ENCODE peak calls at places on chromosomes 7 and 10, in eight cellular contexts. T is CD8-positive, alpha-beta T cell; F is naive thymus-derived CD8-positive, alpha-beta T cell; V is choroid plexus epithelial cell; L is mucosa of gallbladder; A is cerebellar cortex; S is DMS79; Y is lower lobe of right lung. K is an unnamed sample.

GRCh38 chr7:48109848-48110663 is 21.0 kb downstream of the UPP1 start:
- DNase-seq in T (peak), F (peak), V (peak), L (peak), A (peak), S (no peak), Y (peak), K (peak)

GRCh38 chr10:30491204-30491603 is 57.2 kb downstream of the MAP3K8 start:
- DNase-seq in T (no peak), F (no peak), V (peak), L (no peak), A (no peak), S (no peak), Y (no peak), K (no peak)

GRCh38 chr7:64946772-64947171 is 43.7 kb downstream of the ZNF273 start:
- DNase-seq in T (no peak), F (no peak), V (no peak), L (no peak), A (no peak), S (peak), Y (no peak), K (no peak)

GRCh38 chr7:128741491-128741890 is 2.3 kb downstream of the CALU start:
- DNase-seq in T (no peak), F (no peak), V (no peak), L (no peak), A (no peak), S (no peak), Y (no peak), K (no peak)

GRCh38 chr7:107996072-107996824 is 6.7 kb downstream of the LAMB1 start:
- DNase-seq in T (no peak), F (no peak), V (peak), L (no peak), A (no peak), S (no peak), Y (no peak), K (no peak)

GRCh38 chr10:663466-663751 is 26.1 kb downstream of the DIP2C start:
- DNase-seq in T (no peak), F (no peak), V (no peak), L (no peak), A (no peak), S (no peak), Y (no peak), K (no peak)

GRCh38 chr10:30374353-30374752 is 25.3 kb upstream of the MTPAP start:
- DNase-seq in T (no peak), F (no peak), V (no peak), L (no peak), A (no peak), S (no peak), Y (no peak), K (no peak)

GRCh38 chr10:1107679-1108078 is 51.5 kb downstream of the WDR37 start:
- DNase-seq in T (no peak), F (no peak), V (no peak), L (no peak), A (no peak), S (no peak), Y (no peak), K (no peak)

GRCh38 chr10:132788180-132788830 is 2.4 kb upstream of the NKX6-2 start:
- DNase-seq in T (no peak), F (no peak), V (peak), L (no peak), A (no peak), S (no peak), Y (no peak), K (no peak)

GRCh38 chr7:100515072-100515532 is 23.9 kb upstream of the AGFG2 start:
- DNase-seq in T (no peak), F (no peak), V (peak), L (no peak), A (no peak), S (no peak), Y (no peak), K (no peak)

GRCh38 chr7:41224063-41224763 is 478.7 kb downstream of the INHBA start:
- DNase-seq in T (no peak), F (no peak), V (peak), L (no peak), A (no peak), S (no peak), Y (no peak), K (no peak)

GRCh38 chr7:70698219-70698832 is 433.6 kb upstream of the GALNT17 start:
- DNase-seq in T (no peak), F (peak), V (peak), L (peak), A (peak), S (peak), Y (no peak), K (no peak)

GRCh38 chr7:104894998-104895850 is 118.8 kb upstream of the KMT2E start:
- DNase-seq in T (no peak), F (no peak), V (no peak), L (no peak), A (no peak), S (no peak), Y (no peak), K (no peak)